ENCODE peak calls at places on chromosomes 5 and 9, in six cellular contexts. F is Peyer's patch, I is body of pancreas, S is uterus, A is ovary, Z is tibial nerve. L is an unnamed sample. For H3K27me3, the result is how much of the 10 kb centered on the place peaks cover.

GRCh38 chr9:111945216-111945615 is 48.6 kb downstream of the UGCG start:
- DNase-seq in F (peak), I (no peak), S (no peak), A (no peak), Z (no peak), L (no peak)

GRCh38 chr5:154267516-154267915 is 77.0 kb downstream of the GALNT10 start:
- DNase-seq in F (no peak), I (no peak), S (no peak), A (no peak), Z (no peak), L (no peak)

GRCh38 chr5:143016777-143017374 is 246.7 kb downstream of the ARHGAP26 start:
- DNase-seq in F (peak), I (no peak), S (peak), A (no peak), Z (no peak), L (no peak)

GRCh38 chr5:55868846-55869245 is 17.7 kb downstream of the IL31RA start:
- DNase-seq in F (no peak), I (no peak), S (no peak), A (no peak), Z (no peak), L (no peak)

GRCh38 chr9:128787583-128788156 is 617 bp downstream of the TBC1D13 start:
- DNase-seq in F (peak), I (no peak), S (peak), A (no peak), Z (no peak), L (no peak)

GRCh38 chr9:103999375-104000062 is 94.6 kb upstream of the SMC2 start:
- DNase-seq in F (no peak), I (peak), S (no peak), A (no peak), Z (no peak), L (no peak)

GRCh38 chr9:84139296-84140100 is 158.9 kb downstream of the RMI1 start:
- DNase-seq in F (no peak), I (peak), S (peak), A (peak), Z (no peak), L (peak)

GRCh38 chr5:178453224-178453623 is 137.0 kb downstream of the COL23A1 start:
- DNase-seq in F (no peak), I (no peak), S (no peak), A (no peak), Z (no peak), L (peak)

GRCh38 chr9:882416-882931 is 41.0 kb downstream of the DMRT1 start:
- DNase-seq in F (no peak), I (no peak), S (no peak), A (no peak), Z (no peak), L (no peak)

GRCh38 chr9:34662544-34663295 is at the start of gene CCL27:
- DNase-seq in F (no peak), I (no peak), S (no peak), A (no peak), Z (no peak), L (no peak)

GRCh38 chr5:55582256-55582655 is 47.5 kb upstream of the PLPP1 start:
- DNase-seq in F (no peak), I (no peak), S (no peak), A (no peak), Z (no peak), L (no peak)

GRCh38 chr9:129486496-129487306 is 134.2 kb downstream of the C9orf50 start:
- DNase-seq in F (no peak), I (peak), S (peak), A (peak), Z (peak), L (peak)

GRCh38 chr9:13770956-13771355 is 491.5 kb upstream of the MPDZ start:
- DNase-seq in F (no peak), I (no peak), S (no peak), A (no peak), Z (no peak), L (no peak)

GRCh38 chr9:109001275-109001676 is 12.0 kb downstream of the CTNNAL1 start:
- DNase-seq in F (no peak), I (no peak), S (no peak), A (no peak), Z (no peak), L (no peak)

GRCh38 chr9:91063471-91063870 is 261.9 kb downstream of the SYK start:
- DNase-seq in F (no peak), I (no peak), S (no peak), A (no peak), Z (no peak), L (no peak)

GRCh38 chr5:136275601-136276000 is 82.6 kb upstream of the SMIM32 start:
- DNase-seq in F (no peak), I (no peak), S (no peak), A (no peak), Z (no peak), L (no peak)

GRCh38 chr5:116032094-116032517 is at the start of gene ARL14EPL:
- DNase-seq in F (no peak), I (peak), S (no peak), A (peak), Z (no peak), L (peak)

GRCh38 chr9:131020388-131020787 is 11.4 kb downstream of the LAMC3 start:
- DNase-seq in F (no peak), I (no peak), S (no peak), A (no peak), Z (no peak), L (no peak)

GRCh38 chr9:130990362-130991226 is 18.4 kb upstream of the LAMC3 start:
- DNase-seq in F (no peak), I (no peak), S (no peak), A (no peak), Z (no peak), L (no peak)

GRCh38 chr9:129962889-129963703 is 79.9 kb downstream of the FNBP1 start:
- DNase-seq in F (peak), I (no peak), S (peak), A (peak), Z (no peak), L (peak)

GRCh38 chr9:108142504-108143201 is 653.1 kb upstream of the KLF4 start:
- DNase-seq in F (peak), I (peak), S (peak), A (peak), Z (peak), L (peak)

GRCh38 chr9:17757816-17758215 is 178.9 kb downstream of the SH3GL2 start:
- DNase-seq in F (no peak), I (no peak), S (no peak), A (no peak), Z (no peak), L (no peak)

GRCh38 chr5:56735845-56736641 is 79.3 kb upstream of the MAP3K1 start:
- DNase-seq in F (peak), I (no peak), S (no peak), A (no peak), Z (no peak), L (no peak)

DNA sequence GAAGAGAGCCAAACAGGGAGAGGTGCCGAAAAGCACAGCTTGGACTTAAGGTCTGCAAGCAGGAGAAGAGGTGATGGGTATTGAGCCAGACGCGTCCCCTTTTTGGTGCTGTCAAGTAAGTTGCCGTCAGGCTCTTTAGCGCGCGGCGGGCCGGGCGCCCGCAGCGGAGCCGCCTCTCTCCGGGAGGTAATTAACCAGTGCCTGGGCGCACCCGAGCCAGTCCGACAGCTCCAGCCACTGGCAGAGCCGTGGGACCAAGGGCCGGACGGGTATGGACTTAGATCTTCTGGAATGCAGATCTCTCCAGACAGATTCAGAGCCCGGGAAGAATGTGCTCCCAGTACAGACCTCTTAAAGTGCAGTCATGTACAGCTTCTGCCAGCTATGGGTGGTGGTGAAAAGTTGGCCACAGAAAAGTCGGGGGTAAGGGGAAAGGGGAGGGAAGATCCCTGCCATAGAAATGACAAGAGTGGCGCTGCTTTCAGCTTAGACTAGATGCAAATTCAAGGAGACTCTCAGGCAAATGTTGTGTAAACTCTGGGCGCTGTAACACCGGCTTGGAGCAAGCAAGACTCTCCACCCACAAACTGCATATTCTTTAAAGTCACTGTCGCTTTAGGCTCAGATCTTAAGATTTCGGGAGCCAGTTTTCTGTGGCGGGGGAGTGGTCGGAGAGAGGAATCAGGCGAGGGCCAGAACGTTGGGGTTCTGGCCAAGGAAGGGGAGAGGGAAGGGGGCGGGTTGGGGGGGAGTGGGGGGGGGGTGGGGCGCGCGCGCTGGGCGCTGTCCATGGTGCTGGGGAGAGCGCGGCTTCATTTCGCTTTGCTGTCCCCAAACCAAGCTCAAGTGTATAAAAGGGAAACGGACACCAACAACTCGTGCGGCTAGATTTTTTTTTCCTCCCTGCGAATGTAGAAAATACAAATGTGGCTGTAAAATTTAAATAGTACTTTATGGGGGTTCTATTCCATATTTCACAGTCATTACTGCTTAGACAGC is 29.2 kb downstream of the NR2F1 start:
- DNase-seq in F (no peak), I (no peak), S (no peak), A (no peak), Z (no peak), L (no peak)
- H3K4me3 ChIP-seq in F (no peak), I (no peak), S (no peak), A (no peak), Z (peak), L (no peak)

DNA sequence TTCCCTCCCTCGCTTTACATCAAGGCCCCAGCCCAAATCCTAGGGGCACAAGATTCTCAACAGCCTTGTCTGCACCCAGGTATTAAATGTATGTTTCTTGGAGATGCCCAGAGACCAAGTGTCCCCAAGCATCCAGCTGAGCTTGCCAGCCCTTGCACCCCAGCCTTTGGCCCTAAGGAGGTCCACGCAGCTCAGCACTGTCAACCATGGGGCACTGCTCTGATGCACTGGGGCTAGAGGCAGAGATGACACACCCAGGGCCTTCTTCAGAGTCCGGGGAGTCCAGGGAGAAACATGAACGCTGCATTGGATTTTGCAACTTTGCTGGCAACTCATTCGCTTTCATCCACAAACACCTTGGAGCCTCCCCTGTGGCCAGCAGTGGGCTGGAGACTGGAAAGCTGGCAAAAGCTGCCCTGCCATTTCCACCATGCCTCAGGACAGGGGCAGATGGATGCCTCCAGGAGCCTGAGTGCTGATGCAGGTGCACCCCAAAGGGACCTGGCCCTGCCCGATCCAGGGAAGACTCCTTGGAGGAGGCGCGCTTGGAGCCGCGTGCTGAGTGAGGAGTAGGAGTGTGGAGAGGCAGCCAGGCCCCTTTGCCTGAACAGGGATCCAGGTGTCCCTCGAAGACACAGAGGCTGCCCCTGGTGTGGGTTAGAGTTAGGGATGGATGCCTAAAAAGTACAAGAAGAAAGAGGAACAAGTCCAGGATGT is 19.3 kb downstream of the PAEP start:
- DNase-seq in F (no peak), I (no peak), S (no peak), A (no peak), Z (no peak), L (peak)
- TF ChIP-seq POLR2A in F (no peak), I (no peak), S (no peak), A (no peak), Z (no peak), L (no peak)

DNA sequence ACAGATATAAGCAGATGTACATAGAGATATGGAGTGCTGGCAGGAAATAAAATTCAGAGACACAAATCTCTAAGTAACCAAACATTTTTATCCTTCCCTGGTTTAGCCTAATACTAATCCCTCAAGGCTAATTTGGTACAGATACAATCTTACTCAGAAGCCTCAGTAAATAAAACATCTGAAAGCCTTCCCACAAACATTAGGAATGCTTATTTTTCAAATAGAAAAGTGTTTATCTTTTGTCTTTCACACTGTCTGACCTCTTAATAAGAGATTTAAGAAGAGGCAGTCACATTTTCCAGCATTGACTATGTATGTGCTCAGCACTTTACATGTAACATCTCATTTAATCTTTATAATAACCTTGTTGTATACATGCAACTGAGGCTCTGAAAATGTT is 399.4 kb downstream of the ARRDC3 start:
- DNase-seq in F (no peak), I (no peak), S (no peak), A (no peak), Z (no peak), L (no peak)
- H3K27me3 ChIP-seq in F (under half), I (under half), S (under half), A (under half), Z (under half), L (under half)

GRCh38 chr5:91190333-91190680 is 192.8 kb downstream of the ARRDC3 start:
- DNase-seq in F (no peak), I (no peak), S (no peak), A (peak), Z (no peak), L (no peak)
- H3K4me3 ChIP-seq in F (peak), I (no peak), S (no peak), A (no peak), Z (no peak), L (no peak)

GRCh38 chr9:132406554-132407122 is at the start of gene TTF1:
- DNase-seq in F (peak), I (peak), S (peak), A (peak), Z (peak), L (peak)
- TF ChIP-seq POLR2A in F (peak), I (peak), S (no peak), A (no peak), Z (no peak), L (no peak)

GRCh38 chr5:174999581-174999980 is 275.2 kb downstream of the MSX2 start:
- DNase-seq in F (no peak), I (no peak), S (no peak), A (no peak), Z (no peak), L (no peak)
- H3K27me3 ChIP-seq in F (under half), I (under half), S (under half), A (under half), Z (under half), L (under half)